ENCODE peak calls at places on chromosome 22, in six cellular contexts. E, D, A, Y, T and M are unnamed samples.

GRCh38 chr22:50569896-50570535 is 7.3 kb upstream of the SYCE3 start:
- DNase-seq in E (no peak), A (no peak), Y (no peak), T (no peak), D (no peak), M (no peak)

GRCh38 chr22:50683994-50684371 is 11.4 kb downstream of the SHANK3 start:
- DNase-seq in E (no peak), T (no peak), D (no peak), A (peak), Y (no peak), M (no peak)

GRCh38 chr22:47089374-47089773 is 326.9 kb downstream of the TBC1D22A start:
- DNase-seq in E (no peak), D (no peak), A (no peak), Y (no peak), T (no peak), M (no peak)

GRCh38 chr22:43202756-43203155 is 15.8 kb upstream of the TTLL12 start:
- DNase-seq in A (no peak), E (no peak), D (no peak), T (no peak), Y (no peak), M (no peak)

GRCh38 chr22:36612458-36612857 is 83.5 kb upstream of the EIF3D start:
- DNase-seq in E (no peak), T (no peak), A (no peak), D (no peak), Y (no peak), M (no peak)

GRCh38 chr22:45632791-45633515 is 38.7 kb upstream of the ATXN10 start:
- DNase-seq in T (no peak), D (no peak), A (no peak), E (no peak), Y (no peak), M (no peak)

GRCh38 chr22:50577987-50578775 is at the start of gene CPT1B:
- DNase-seq in A (peak), T (no peak), Y (no peak), D (no peak), E (no peak), M (no peak)

GRCh38 chr22:47775191-47775590 is 1012.7 kb downstream of the TBC1D22A start:
- DNase-seq in T (no peak), D (no peak), E (no peak), Y (no peak), A (no peak), M (no peak)